ENCODE peak calls at places on chromosomes 6 and 20, in ten cellular contexts. K, C, T, H, L, Y, F, R, W and Q are unnamed samples.

GRCh38 chr6:97626586-97627441 is 343.8 kb upstream of the MMS22L start:
- DNase-seq in C (no peak), R (peak), W (no peak), K (no peak), H (peak), L (peak), Y (peak), T (peak), F (no peak), Q (peak)

GRCh38 chr20:37501940-37502339 is 19.1 kb upstream of the NNAT start:
- DNase-seq in F (peak), C (no peak), H (no peak), T (no peak), R (peak), Y (no peak), W (no peak), K (no peak), L (no peak), Q (no peak)

GRCh38 chr6:42429042-42429574 is 22.6 kb downstream of the TRERF1 start:
- DNase-seq in Y (no peak), L (no peak), F (no peak), R (no peak), K (no peak), T (no peak), H (no peak), C (no peak), W (no peak), Q (no peak)

GRCh38 chr6:125910518-125910917 is 46.1 kb upstream of the HINT3 start:
- DNase-seq in H (no peak), L (peak), F (no peak), T (peak), C (peak), Y (peak), W (no peak), K (no peak), R (no peak), Q (no peak)

GRCh38 chr20:34390769-34391447 is 27.8 kb downstream of the ITCH start:
- DNase-seq in T (peak), L (peak), F (peak), K (peak), R (peak), H (no peak), W (peak), Y (peak), C (peak), Q (no peak)

GRCh38 chr20:47749367-47749766 is 35.9 kb downstream of the SULF2 start:
- DNase-seq in K (no peak), C (no peak), T (no peak), H (no peak), W (no peak), L (peak), Y (no peak), R (no peak), F (no peak), Q (no peak)

GRCh38 chr6:50270427-50270826 is 220.7 kb upstream of the DEFB112 start:
- DNase-seq in R (no peak), K (no peak), Y (peak), H (no peak), T (no peak), L (no peak), W (no peak), C (no peak), F (peak), Q (no peak)

GRCh38 chr6:39887692-39888450 is 46.4 kb downstream of the MOCS1 start:
- DNase-seq in C (no peak), W (no peak), Y (peak), H (peak), K (peak), T (peak), L (peak), F (peak), R (no peak), Q (no peak)

GRCh38 chr6:12494161-12494560 is 204.0 kb downstream of the EDN1 start:
- DNase-seq in T (no peak), F (no peak), W (no peak), C (no peak), R (no peak), H (no peak), Y (no peak), K (no peak), L (no peak), Q (no peak)

GRCh38 chr6:159720708-159721107 is 6.6 kb upstream of the WTAP start:
- DNase-seq in L (no peak), K (peak), T (peak), Y (peak), R (peak), C (peak), W (peak), H (peak), F (peak), Q (peak)

GRCh38 chr20:25356294-25356933 is 34.2 kb downstream of the ABHD12 start:
- DNase-seq in H (peak), L (no peak), R (peak), K (no peak), T (no peak), Y (no peak), W (no peak), C (no peak), F (no peak), Q (no peak)

GRCh38 chr6:32825966-32826365 is 9.2 kb upstream of the HLA-DOB start:
- DNase-seq in C (peak), L (peak), Y (peak), W (no peak), R (peak), F (peak), H (peak), T (peak), K (peak), Q (no peak)

GRCh38 chr6:149454405-149454848 is 30.4 kb downstream of the ZC3H12D start:
- DNase-seq in W (no peak), T (peak), F (no peak), H (no peak), C (peak), Y (peak), L (peak), K (no peak), R (no peak), Q (no peak)

GRCh38 chr6:153162172-153162571 is 31.1 kb upstream of the RGS17 start:
- DNase-seq in R (no peak), L (peak), H (no peak), C (no peak), F (no peak), K (no peak), Y (peak), T (no peak), W (no peak), Q (no peak)

GRCh38 chr20:61442718-61443117 is 190.7 kb downstream of the CDH4 start:
- DNase-seq in F (no peak), W (no peak), C (no peak), T (no peak), Y (no peak), L (no peak), H (no peak), R (no peak), K (no peak), Q (no peak)

GRCh38 chr6:8831366-8832152 is 396.2 kb upstream of the SLC35B3 start:
- DNase-seq in K (no peak), T (no peak), H (no peak), R (no peak), W (no peak), L (no peak), Y (peak), C (no peak), F (no peak), Q (no peak)

GRCh38 chr6:20147469-20147868 is 64.8 kb downstream of the MBOAT1 start:
- DNase-seq in T (no peak), K (no peak), C (no peak), H (no peak), W (no peak), Y (no peak), R (no peak), F (no peak), L (no peak), Q (no peak)

GRCh38 chr6:39488255-39488881 is 165.9 kb upstream of the KCNK16 start:
- DNase-seq in T (no peak), C (no peak), Y (no peak), L (no peak), F (no peak), R (no peak), W (no peak), H (no peak), K (no peak), Q (no peak)

GRCh38 chr20:6654490-6655247 is 112.8 kb upstream of the BMP2 start:
- DNase-seq in H (no peak), K (no peak), F (no peak), R (no peak), W (no peak), T (peak), Y (peak), L (no peak), C (peak), Q (no peak)

GRCh38 chr20:54431545-54431944 is 43.8 kb upstream of the DOK5 start:
- DNase-seq in T (peak), W (no peak), K (no peak), R (no peak), F (no peak), H (no peak), Y (peak), L (peak), C (no peak), Q (no peak)

GRCh38 chr6:53280207-53280606 is 68.5 kb downstream of the ELOVL5 start:
- DNase-seq in Y (no peak), T (no peak), R (no peak), L (no peak), W (peak), C (no peak), F (no peak), K (no peak), H (no peak), Q (peak)

GRCh38 chr20:56582557-56582956 is 46.5 kb upstream of the TFAP2C start:
- DNase-seq in Y (no peak), H (no peak), L (no peak), T (no peak), K (no peak), R (no peak), F (no peak), C (no peak), W (no peak), Q (no peak)

GRCh38 chr20:63850689-63851547 is 10.4 kb upstream of the ABHD16B start:
- DNase-seq in F (no peak), L (no peak), T (no peak), H (no peak), W (peak), Y (no peak), C (no peak), R (no peak), K (no peak), Q (no peak)

GRCh38 chr20:37948956-37949355 is 46.0 kb downstream of the VSTM2L start:
- DNase-seq in L (no peak), C (no peak), R (no peak), F (no peak), K (no peak), W (no peak), Y (no peak), T (no peak), H (no peak), Q (no peak)

GRCh38 chr6:108157234-108157971 is 8.4 kb upstream of the NR2E1 start:
- DNase-seq in C (no peak), F (no peak), W (no peak), Y (no peak), T (no peak), K (no peak), L (no peak), H (peak), R (peak), Q (no peak)
- H3K4me3 ChIP-seq in C (no peak), F (no peak), W (no peak), Y (no peak), T (no peak), K (peak), L (no peak), H (peak), R (peak), Q (no peak)

DNA sequence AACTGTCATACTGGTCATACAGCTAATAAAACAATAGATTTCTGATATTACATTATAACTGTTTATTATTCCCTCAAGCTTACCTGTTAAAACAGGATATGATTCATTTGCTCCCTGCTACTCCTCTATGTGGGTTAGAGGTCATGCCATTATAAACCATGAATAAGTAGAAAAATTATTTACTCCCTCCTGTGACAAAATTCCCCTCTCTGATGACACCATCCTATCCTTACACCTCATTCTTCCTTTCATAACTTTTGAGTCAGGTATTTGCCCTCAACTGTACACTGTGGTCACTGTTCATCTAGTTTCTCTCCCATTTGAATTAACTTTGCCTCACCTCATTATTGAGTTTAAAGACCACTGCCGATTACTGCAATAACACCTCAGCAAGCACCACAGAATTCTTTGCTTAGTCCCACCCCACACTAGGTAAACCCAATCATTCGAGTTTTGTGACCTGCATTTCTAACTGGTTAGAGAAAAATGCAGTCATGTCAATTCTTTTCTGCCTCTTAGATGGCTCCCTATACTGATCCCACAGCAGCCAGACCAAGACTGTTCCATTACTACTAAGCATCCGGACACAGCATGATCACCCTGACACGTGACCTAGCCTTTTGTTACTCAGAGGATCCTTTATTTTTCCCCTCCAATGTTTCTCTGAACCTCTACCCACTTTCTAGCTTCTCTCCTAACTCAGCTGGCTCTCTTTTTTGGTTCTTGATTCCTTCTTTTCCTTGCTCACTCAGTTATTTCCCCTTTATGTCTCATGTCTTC is 88.1 kb downstream of the PDE10A start:
- DNase-seq in Y (no peak), K (no peak), F (peak), R (no peak), T (no peak), W (no peak), H (peak), C (peak), L (peak), Q (no peak)
- H3K4me2 ChIP-seq in Y (no peak), K (no peak), F (no peak), R (no peak), T (no peak), W (no peak), H (no peak), C (no peak), L (peak), Q (no peak)

GRCh38 chr6:22113046-22113766 is 183.6 kb downstream of the PRL start:
- DNase-seq in C (peak), K (no peak), H (no peak), R (no peak), W (no peak), Y (peak), T (peak), L (peak), F (no peak), Q (no peak)
- H3K4me3 ChIP-seq in C (no peak), K (no peak), H (no peak), R (no peak), W (no peak), Y (no peak), T (no peak), L (peak), F (no peak), Q (no peak)

DNA sequence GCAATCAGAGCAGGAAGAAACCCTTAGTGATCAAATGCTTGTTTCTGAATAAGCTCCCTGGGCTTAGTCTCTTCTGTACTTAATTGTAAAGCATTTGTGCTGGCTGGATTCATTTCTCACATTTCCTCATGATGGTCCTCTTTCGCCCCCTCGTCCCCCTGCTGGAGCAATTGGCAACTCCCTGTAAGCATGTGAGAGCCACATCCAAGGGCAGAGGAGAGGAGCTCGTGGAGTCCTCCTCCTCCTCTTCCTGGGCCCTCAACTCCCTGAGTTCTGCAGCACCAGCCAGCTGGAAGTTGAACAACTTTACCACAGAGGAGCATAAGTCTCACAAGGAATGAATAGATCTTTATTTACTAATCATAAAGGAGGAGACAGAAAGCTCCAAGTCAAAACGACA is 12.6 kb downstream of the ANKEF1 start:
- DNase-seq in R (peak), C (no peak), F (peak), W (no peak), Y (peak), L (no peak), T (peak), K (peak), H (peak), Q (no peak)
- H3K4me2 ChIP-seq in R (no peak), C (no peak), F (no peak), W (no peak), Y (no peak), L (no peak), T (no peak), K (no peak), H (no peak), Q (no peak)